ENCODE peak calls at places on chromosomes 1 and 21, in six cellular contexts. D, N, O, P, Y and Q are unnamed samples.

GRCh38 chr1:184078564-184079107 is 27.1 kb downstream of the TSEN15 start:
- DNase-seq in D (no peak), N (peak), O (no peak), P (no peak), Y (peak), Q (no peak)

GRCh38 chr1:67760030-67760821 is 73.0 kb downstream of the GNG12 start:
- DNase-seq in D (peak), N (peak), O (peak), P (peak), Y (peak), Q (peak)

GRCh38 chr1:175968486-175969182 is 225.2 kb upstream of the TNR start:
- DNase-seq in D (no peak), N (peak), O (no peak), P (no peak), Y (peak), Q (peak)

GRCh38 chr1:225848044-225848955 is 33.9 kb downstream of the TMEM63A start:
- DNase-seq in D (no peak), N (peak), O (peak), P (no peak), Y (no peak), Q (no peak)

GRCh38 chr21:39660596-39660995 is 47.9 kb downstream of the B3GALT5 start:
- DNase-seq in D (no peak), N (peak), O (no peak), P (no peak), Y (peak), Q (peak)

GRCh38 chr1:109120356-109120755 is 6.4 kb downstream of the ELAPOR1 start:
- DNase-seq in D (no peak), N (no peak), O (no peak), P (no peak), Y (no peak), Q (no peak)

GRCh38 chr1:61282387-61282786 is 200.0 kb downstream of the NFIA start:
- DNase-seq in D (no peak), N (no peak), O (no peak), P (no peak), Y (no peak), Q (no peak)

GRCh38 chr21:34743831-34744230 is 75.0 kb downstream of the CLIC6 start:
- DNase-seq in D (no peak), N (peak), O (no peak), P (no peak), Y (no peak), Q (no peak)

DNA sequence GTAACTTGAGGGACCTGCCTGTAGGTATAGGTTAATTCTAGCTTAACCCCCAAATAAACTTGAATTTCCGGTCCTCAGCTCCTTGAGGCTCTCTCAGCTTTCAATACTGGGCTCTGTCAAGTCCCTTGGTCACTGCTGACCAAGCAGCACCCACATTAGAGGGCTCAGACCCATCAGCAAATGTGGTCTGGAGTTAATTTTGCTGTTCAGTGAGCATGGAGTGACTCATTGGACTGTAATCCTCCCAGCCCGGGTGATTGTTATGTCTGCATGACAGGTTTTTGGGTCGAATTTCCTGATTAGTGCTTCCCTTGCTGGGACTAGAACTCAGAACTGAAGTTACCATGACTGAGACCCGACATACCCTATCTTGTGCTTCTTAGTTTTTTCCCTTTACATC is 130.6 kb downstream of the URB2 start:
- DNase-seq in D (no peak), N (peak), O (no peak), P (no peak), Y (no peak), Q (no peak)
- H3K14ac ChIP-seq in D (no peak), N (no peak), O (no peak), P (no peak), Y (no peak), Q (no peak)

DNA sequence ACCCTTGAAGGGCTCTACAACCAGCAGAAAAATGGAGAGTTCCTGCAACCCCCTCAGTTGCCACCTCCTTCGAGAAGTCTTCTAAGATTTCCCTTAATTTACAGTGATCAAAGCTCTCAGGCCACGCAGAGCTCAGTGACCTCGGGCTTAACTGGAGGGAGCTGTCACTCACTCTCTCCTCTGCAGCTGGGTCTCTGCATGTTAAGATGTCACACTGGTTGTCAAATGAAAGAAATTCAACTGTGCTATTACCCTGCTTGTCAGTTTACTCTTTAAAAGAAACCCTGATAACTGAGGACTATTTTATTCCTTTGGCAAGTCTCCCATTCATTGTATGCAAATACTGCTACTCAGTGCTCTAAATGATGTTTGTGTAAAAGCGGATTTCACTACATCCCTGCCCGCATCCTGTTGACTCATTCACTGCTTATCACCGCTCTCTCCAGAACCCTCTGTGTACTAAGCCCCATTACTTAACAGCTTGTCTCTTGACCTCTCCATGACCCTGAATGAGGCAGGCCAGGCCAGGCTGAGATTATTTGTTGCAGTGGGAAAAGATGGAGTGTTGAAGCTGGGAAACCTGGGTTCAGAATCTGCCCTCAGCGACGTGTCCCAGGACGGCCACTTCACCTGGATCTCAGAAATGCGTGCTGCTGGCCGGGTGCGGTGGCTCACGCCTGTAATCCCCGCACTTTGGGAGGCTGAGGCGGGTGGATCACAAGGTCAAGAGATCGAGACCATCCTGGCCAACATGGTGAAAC is 13.7 kb downstream of the DHRS3 start:
- DNase-seq in D (no peak), N (peak), O (no peak), P (no peak), Y (peak), Q (peak)
- H3K4me2 ChIP-seq in D (no peak), N (peak), O (no peak), P (no peak), Y (no peak), Q (no peak)

GRCh38 chr21:41630249-41630648 is 122.3 kb upstream of the TMPRSS2 start:
- DNase-seq in D (no peak), N (peak), O (no peak), P (no peak), Y (peak), Q (peak)
- H3K27ac ChIP-seq in D (no peak), N (no peak), O (no peak), P (no peak), Y (no peak), Q (no peak)

GRCh38 chr1:22592051-22592450 is 28.8 kb downstream of the EPHA8 start:
- DNase-seq in D (no peak), N (no peak), O (no peak), P (no peak), Y (no peak), Q (no peak)

GRCh38 chr1:22594396-22594795 is 31.1 kb downstream of the EPHA8 start:
- DNase-seq in D (no peak), N (no peak), O (no peak), P (no peak), Y (no peak), Q (no peak)

GRCh38 chr1:22588899-22589422 is 25.7 kb downstream of the EPHA8 start:
- DNase-seq in D (no peak), N (no peak), O (no peak), P (no peak), Y (no peak), Q (no peak)

GRCh38 chr1:22592919-22593790 is 29.9 kb downstream of the EPHA8 start:
- DNase-seq in D (peak), N (no peak), O (peak), P (no peak), Y (no peak), Q (no peak)

GRCh38 chr1:22591576-22591975 is 28.3 kb downstream of the EPHA8 start:
- DNase-seq in D (no peak), N (no peak), O (no peak), P (no peak), Y (no peak), Q (no peak)
- H3K14ac ChIP-seq in D (no peak), N (no peak), O (no peak), P (no peak), Y (no peak), Q (no peak)

GRCh38 chr1:228079601-228080263 is 2.8 kb upstream of the ARF1 start:
- DNase-seq in D (no peak), N (no peak), O (no peak), P (no peak), Y (no peak), Q (no peak)
- H3K4me2 ChIP-seq in D (no peak), N (no peak), O (no peak), P (no peak), Y (no peak), Q (no peak)

GRCh38 chr1:246680180-246680579 is 44.0 kb upstream of the SCCPDH start:
- DNase-seq in D (no peak), N (peak), O (no peak), P (no peak), Y (peak), Q (no peak)
- H3K27ac ChIP-seq in D (no peak), N (no peak), O (no peak), P (no peak), Y (no peak), Q (no peak)

GRCh38 chr1:100023482-100023881 is 53.7 kb downstream of the SLC35A3 start:
- DNase-seq in D (no peak), N (no peak), O (no peak), P (no peak), Y (no peak), Q (no peak)
- H3K14ac ChIP-seq in D (no peak), N (no peak), O (no peak), P (no peak), Y (no peak), Q (no peak)

DNA sequence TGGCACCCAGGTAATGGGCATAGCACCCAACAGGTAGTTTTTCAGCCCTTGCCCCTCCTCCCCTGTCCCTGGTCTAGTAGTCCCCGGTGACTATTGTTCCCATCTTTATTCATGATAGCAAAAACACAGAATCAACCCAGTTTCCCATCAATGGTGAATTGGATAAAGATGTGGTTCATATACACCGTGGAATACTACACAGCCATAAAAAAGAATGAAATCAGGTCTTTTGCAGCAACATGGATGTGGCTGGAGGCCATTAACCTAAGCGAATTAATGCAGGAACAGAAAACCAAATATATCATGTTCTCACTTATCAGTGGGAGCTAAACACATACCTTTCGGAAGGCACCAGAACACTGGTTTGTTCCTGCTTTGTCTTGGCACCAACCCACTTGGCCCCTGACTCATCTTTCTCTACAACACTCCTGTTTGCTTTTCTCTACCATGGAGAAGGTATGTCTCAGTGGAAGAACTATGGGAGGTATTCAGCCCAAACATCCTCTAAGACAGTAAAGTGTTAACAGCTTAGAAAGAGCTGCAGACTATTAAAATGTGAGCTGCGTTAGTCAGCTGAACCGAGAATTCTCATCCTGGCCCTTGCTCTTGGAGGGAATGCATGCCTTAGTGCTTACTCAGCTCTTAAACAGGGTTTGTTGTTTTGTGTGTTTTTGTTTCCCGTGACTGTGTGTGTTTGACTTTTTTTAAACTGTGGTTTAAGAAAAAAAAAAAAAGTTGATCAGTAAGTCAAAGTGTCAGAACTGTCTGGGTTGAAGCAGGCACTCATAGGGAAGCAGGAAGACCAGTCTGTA is 203.0 kb downstream of the TOMM20 start:
- DNase-seq in D (no peak), N (peak), O (peak), P (no peak), Y (peak), Q (peak)
- H3K4me2 ChIP-seq in D (peak), N (peak), O (no peak), P (no peak), Y (no peak), Q (no peak)